ENCODE peak calls at places on chromosomes 6 and 20, in eight cellular contexts. G, V, T, P, I, E, D and Z are unnamed samples.

GRCh38 chr6:84417261-84417660 is 189.8 kb upstream of the CEP162 start:
- DNase-seq in G (peak), V (no peak), T (peak), P (peak), I (no peak), E (peak), D (no peak), Z (no peak)

GRCh38 chr6:79543886-79544285 is 6.7 kb upstream of the LCA5 start:
- DNase-seq in G (no peak), V (no peak), T (no peak), P (no peak), I (no peak), E (no peak), D (no peak), Z (no peak)

GRCh38 chr6:109740787-109741186 is 49.7 kb downstream of the FIG4 start:
- DNase-seq in G (no peak), V (no peak), T (no peak), P (no peak), I (no peak), E (no peak), D (no peak), Z (no peak)

GRCh38 chr20:19828233-19828632 is 70.2 kb downstream of the RIN2 start:
- DNase-seq in G (no peak), V (no peak), T (peak), P (peak), I (peak), E (peak), D (peak), Z (no peak)

GRCh38 chr20:5919634-5920544 is 30.4 kb downstream of the TRMT6 start:
- DNase-seq in G (no peak), V (no peak), T (peak), P (no peak), I (peak), E (peak), D (no peak), Z (peak)

GRCh38 chr6:165804331-165805066 is 141.5 kb upstream of the PDE10A start:
- DNase-seq in G (no peak), V (peak), T (no peak), P (peak), I (no peak), E (peak), D (no peak), Z (no peak)

GRCh38 chr6:53432318-53433161 is 83.8 kb upstream of the ELOVL5 start:
- DNase-seq in G (peak), V (no peak), T (peak), P (peak), I (no peak), E (peak), D (peak), Z (no peak)

GRCh38 chr6:160040055-160040454 is 71.2 kb downstream of the IGF2R start:
- DNase-seq in G (no peak), V (no peak), T (no peak), P (no peak), I (no peak), E (no peak), D (no peak), Z (no peak)

GRCh38 chr20:49595811-49596545 is 28.0 kb upstream of the PTGIS start:
- DNase-seq in G (peak), V (no peak), T (peak), P (no peak), I (peak), E (peak), D (peak), Z (no peak)

GRCh38 chr6:138528986-138529385 is 29.7 kb upstream of the NHSL1 start:
- DNase-seq in G (no peak), V (no peak), T (no peak), P (no peak), I (no peak), E (no peak), D (no peak), Z (no peak)

GRCh38 chr6:153038378-153038777 is 35.9 kb upstream of the MTRF1L start:
- DNase-seq in G (peak), V (no peak), T (peak), P (peak), I (no peak), E (peak), D (peak), Z (no peak)